ENCODE peak calls at places on chromosomes 16 and 17, in five cellular contexts. E, M, Y, B and Z are unnamed samples.

GRCh38 chr17:44581868-44582267 is 24.6 kb downstream of the FZD2 start:
- DNase-seq in E (no peak), M (peak; percentile 15), Y (peak; percentile 32), B (no peak), Z (peak; percentile 62)

GRCh38 chr17:48351916-48352332 is 78.1 kb downstream of the SKAP1 start:
- DNase-seq in E (peak; percentile 60), M (no peak), Y (peak; percentile 37), B (no peak), Z (peak; percentile 59)

GRCh38 chr16:75402821-75403475 is 30.4 kb downstream of the CFDP1 start:
- DNase-seq in E (peak; percentile 48), M (no peak), Y (peak; percentile 53), B (peak; percentile 5), Z (peak; percentile 75)

GRCh38 chr16:86897486-86897885 is 319.1 kb downstream of the FOXL1 start:
- DNase-seq in E (no peak), M (no peak), Y (no peak), B (no peak), Z (no peak)

GRCh38 chr17:15782809-15783208 is 50.7 kb downstream of the TBC1D26 start:
- DNase-seq in E (no peak), M (peak; percentile 48), Y (no peak), B (peak; percentile 2), Z (peak; percentile 81)

GRCh38 chr17:63600569-63601438 is at the start of gene TACO1:
- DNase-seq in E (peak; percentile 84), M (peak; percentile 88), Y (peak; percentile 66), B (peak; percentile 45), Z (peak; percentile 86)

GRCh38 chr16:67055712-67056487 is 27.0 kb downstream of the CBFB start:
- DNase-seq in E (no peak), M (peak; percentile 30), Y (no peak), B (peak; percentile 94), Z (peak; percentile 97)

GRCh38 chr16:19188406-19188805 is 20.4 kb downstream of the SYT17 start:
- DNase-seq in E (no peak), M (no peak), Y (no peak), B (no peak), Z (no peak)

GRCh38 chr17:32226881-32227280 is 38.8 kb upstream of the RHBDL3 start:
- DNase-seq in E (no peak), M (no peak), Y (no peak), B (no peak), Z (no peak)

GRCh38 chr16:69561901-69562300 is 3.9 kb upstream of the NFAT5 start:
- DNase-seq in E (no peak), M (no peak), Y (no peak), B (no peak), Z (no peak)

GRCh38 chr16:1494129-1494640 is 1.0 kb downstream of the TELO2 start:
- DNase-seq in E (peak; percentile 65), M (no peak), Y (no peak), B (peak; percentile 36), Z (peak; percentile 92)

GRCh38 chr16:65547799-65548446 is 426.1 kb upstream of the CDH11 start:
- DNase-seq in E (no peak), M (no peak), Y (no peak), B (peak; percentile 93), Z (peak; percentile 93)

GRCh38 chr17:61448042-61448441 is 4.2 kb upstream of the TBX4 start:
- DNase-seq in E (no peak), M (no peak), Y (no peak), B (no peak), Z (no peak)

GRCh38 chr17:2874211-2874686 is 78.0 kb downstream of the RAP1GAP2 start:
- DNase-seq in E (no peak), M (no peak), Y (no peak), B (no peak), Z (no peak)

GRCh38 chr16:84357191-84357651 is 11.1 kb upstream of the ATP2C2 start:
- DNase-seq in E (peak; percentile 37), M (peak; percentile 54), Y (no peak), B (no peak), Z (peak; percentile 30)

GRCh38 chr17:2222901-2223616 is 80.5 kb downstream of the SMG6 start:
- DNase-seq in E (no peak), M (peak; percentile 56), Y (no peak), B (peak; percentile 87), Z (peak; percentile 73)

GRCh38 chr16:56984639-56985038 is 4.7 kb upstream of the NLRC5 start:
- DNase-seq in E (no peak), M (peak; percentile 35), Y (no peak), B (no peak), Z (no peak)

GRCh38 chr17:48093341-48094045 is 7.8 kb downstream of the CBX1 start:
- DNase-seq in E (no peak), M (no peak), Y (no peak), B (no peak), Z (no peak)

GRCh38 chr17:78997231-78997741 is 12.3 kb downstream of the CANT1 start:
- DNase-seq in E (no peak), M (no peak), Y (peak; percentile 31), B (no peak), Z (no peak)

GRCh38 chr17:44444735-44445105 is 55.3 kb upstream of the ITGA2B start:
- DNase-seq in E (no peak), M (no peak), Y (no peak), B (peak; percentile 20), Z (peak; percentile 50)

GRCh38 chr17:64006361-64007088 is 8.4 kb downstream of the PRR29 start:
- DNase-seq in E (no peak), M (no peak), Y (no peak), B (no peak), Z (no peak)

GRCh38 chr16:70663524-70664324 is 17.4 kb downstream of the IL34 start:
- DNase-seq in E (no peak), M (no peak), Y (no peak), B (no peak), Z (no peak)

GRCh38 chr17:76427457-76428231 is 25.3 kb downstream of the UBE2O start:
- DNase-seq in E (no peak), M (no peak), Y (no peak), B (peak; percentile 53), Z (peak; percentile 49)

GRCh38 chr17:9900744-9901143 is 4.3 kb downstream of the RCVRN start:
- DNase-seq in E (no peak), M (no peak), Y (no peak), B (no peak), Z (peak; percentile 80)

GRCh38 chr17:80845863-80846671 is 145.6 kb upstream of the CHMP6 start:
- DNase-seq in E (no peak), M (no peak), Y (no peak), B (no peak), Z (no peak)

GRCh38 chr16:48383877-48384304 is 1.3 kb downstream of the SIAH1 start:
- DNase-seq in E (peak; percentile 64), M (peak; percentile 12), Y (no peak), B (no peak), Z (peak; percentile 49)

GRCh38 chr16:30965436-30965835 is 7.9 kb downstream of the SETD1A start:
- DNase-seq in E (no peak), M (no peak), Y (no peak), B (no peak), Z (no peak)

GRCh38 chr16:54503011-54503410 is 216.4 kb upstream of the IRX3 start:
- DNase-seq in E (no peak), M (no peak), Y (peak; percentile 38), B (no peak), Z (peak; percentile 60)

GRCh38 chr16:57365826-57366536 is 6.3 kb upstream of the CX3CL1 start:
- DNase-seq in E (no peak), M (no peak), Y (no peak), B (no peak), Z (no peak)

GRCh38 chr16:89331371-89332109 is 114.0 kb downstream of the ZNF778 start:
- DNase-seq in E (no peak), M (no peak), Y (no peak), B (no peak), Z (no peak)

GRCh38 chr17:17778308-17779014 is 58.3 kb downstream of the SREBF1 start:
- DNase-seq in E (no peak), M (no peak), Y (no peak), B (peak; percentile 71), Z (peak; percentile 21)

GRCh38 chr16:71387045-71387871 is 28.7 kb downstream of the CALB2 start:
- DNase-seq in E (no peak), M (no peak), Y (no peak), B (no peak), Z (no peak)

GRCh38 chr17:61400786-61401279 is 1.2 kb downstream of the TBX2 start:
- DNase-seq in E (no peak), M (no peak), Y (no peak), B (no peak), Z (peak; percentile 75)